ENCODE peak calls at places on chromosome 18, in five cellular contexts. A, B, Y, X and G are unnamed samples.

GRCh38 chr18:71398530-71398929 is 1109.7 kb downstream of the SOCS6 start:
- DNase-seq in A (peak; percentile 33), B (peak; percentile 56), Y (no peak), X (no peak), G (no peak)

GRCh38 chr18:3649559-3650426 is 199.8 kb downstream of the TGIF1 start:
- DNase-seq in A (no peak), B (peak; percentile 82), Y (no peak), X (no peak), G (no peak)

GRCh38 chr18:61953641-61954040 is 60.8 kb upstream of the RNF152 start:
- DNase-seq in A (no peak), B (no peak), Y (no peak), X (no peak), G (no peak)

GRCh38 chr18:40685241-40685640 is 1269.8 kb upstream of the PIK3C3 start:
- DNase-seq in A (no peak), B (no peak), Y (no peak), X (no peak), G (no peak)

GRCh38 chr18:48125724-48126123 is 195.3 kb upstream of the SMAD2 start:
- DNase-seq in A (no peak), B (no peak), Y (no peak), X (no peak), G (no peak)

GRCh38 chr18:2316686-2317308 is 254.5 kb downstream of the METTL4 start:
- DNase-seq in A (no peak), B (no peak), Y (no peak), X (no peak), G (no peak)

GRCh38 chr18:55343396-55344073 is 244.5 kb downstream of the TCF4 start:
- DNase-seq in A (no peak), B (peak; percentile 66), Y (peak; percentile 5), X (no peak), G (peak; percentile 42)

GRCh38 chr18:73908323-73908722 is 239.3 kb downstream of the FBXO15 start:
- DNase-seq in A (no peak), B (peak; percentile 49), Y (no peak), X (no peak), G (no peak)

GRCh38 chr18:56233595-56233994 is 404.8 kb downstream of the TXNL1 start:
- DNase-seq in A (no peak), B (peak; percentile 90), Y (no peak), X (no peak), G (no peak)

GRCh38 chr18:2410688-2411087 is 160.6 kb downstream of the METTL4 start:
- DNase-seq in A (no peak), B (peak; percentile 22), Y (no peak), X (no peak), G (no peak)

GRCh38 chr18:75656035-75656434 is 228.5 kb upstream of the SMIM21 start:
- DNase-seq in A (no peak), B (no peak), Y (no peak), X (no peak), G (no peak)

GRCh38 chr18:44309185-44309584 is 371.5 kb upstream of the SETBP1 start:
- DNase-seq in A (no peak), B (peak; percentile 60), Y (no peak), X (no peak), G (no peak)